ENCODE peak calls at places on chromosome 15, in five cellular contexts. V is heart right ventricle, L is right atrium auricular region, P is transverse colon, H is fibroblast of pulmonary artery. F is an unnamed sample.

GRCh38 chr15:90482124-90483011 is 47.4 kb upstream of the CRTC3 start:
- DNase-seq in H (peak), V (no peak), P (peak), L (no peak), F (peak)

GRCh38 chr15:48681274-48681840 is 35.8 kb upstream of the FBN1 start:
- DNase-seq in V (no peak), H (peak), L (no peak), P (no peak), F (no peak)

GRCh38 chr15:22258402-22259150 is 178.2 kb downstream of the OR4M2 start:
- DNase-seq in H (no peak), L (no peak), P (no peak), V (no peak), F (no peak)

GRCh38 chr15:71588746-71589145 is 221.6 kb upstream of the NR2E3 start:
- DNase-seq in P (no peak), H (peak), L (no peak), V (no peak), F (no peak)

GRCh38 chr15:39235084-39235795 is 345.6 kb upstream of the THBS1 start:
- DNase-seq in H (no peak), V (no peak), P (no peak), L (no peak), F (no peak)

GRCh38 chr15:45548753-45549520 is 26.4 kb upstream of the SLC30A4 start:
- DNase-seq in L (no peak), P (no peak), V (no peak), H (no peak), F (no peak)

GRCh38 chr15:69731581-69731980 is 279.0 kb downstream of the RPLP1 start:
- DNase-seq in V (no peak), P (no peak), L (no peak), H (no peak), F (no peak)

GRCh38 chr15:52106641-52107040 is 5.9 kb downstream of the BCL2L10 start:
- DNase-seq in V (no peak), H (no peak), P (no peak), L (no peak), F (no peak)

GRCh38 chr15:85149460-85150129 is 167.9 kb downstream of the PDE8A start:
- DNase-seq in P (no peak), V (no peak), H (no peak), L (no peak), F (no peak)

GRCh38 chr15:78048410-78048946 is 29.0 kb downstream of the TBC1D2B start:
- DNase-seq in L (no peak), P (no peak), H (no peak), V (no peak), F (no peak)

GRCh38 chr15:62219799-62220198 is 54.7 kb upstream of the C2CD4B start:
- DNase-seq in V (no peak), P (no peak), H (no peak), L (no peak), F (no peak)

GRCh38 chr15:99967841-99968371 is 234.7 kb upstream of the LYSMD4 start:
- DNase-seq in L (no peak), H (no peak), P (no peak), V (no peak), F (no peak)

GRCh38 chr15:29695486-29696167 is 126.6 kb downstream of the TJP1 start:
- DNase-seq in P (no peak), V (no peak), H (no peak), L (no peak), F (no peak)

GRCh38 chr15:29699791-29700190 is 122.5 kb downstream of the TJP1 start:
- DNase-seq in H (no peak), P (no peak), L (no peak), V (no peak), F (no peak)

GRCh38 chr15:29698030-29698701 is 124.1 kb downstream of the TJP1 start:
- DNase-seq in L (no peak), H (peak), P (no peak), V (no peak), F (no peak)

GRCh38 chr15:29700296-29700695 is 122.0 kb downstream of the TJP1 start:
- DNase-seq in P (no peak), L (no peak), H (no peak), V (no peak), F (no peak)

DNA sequence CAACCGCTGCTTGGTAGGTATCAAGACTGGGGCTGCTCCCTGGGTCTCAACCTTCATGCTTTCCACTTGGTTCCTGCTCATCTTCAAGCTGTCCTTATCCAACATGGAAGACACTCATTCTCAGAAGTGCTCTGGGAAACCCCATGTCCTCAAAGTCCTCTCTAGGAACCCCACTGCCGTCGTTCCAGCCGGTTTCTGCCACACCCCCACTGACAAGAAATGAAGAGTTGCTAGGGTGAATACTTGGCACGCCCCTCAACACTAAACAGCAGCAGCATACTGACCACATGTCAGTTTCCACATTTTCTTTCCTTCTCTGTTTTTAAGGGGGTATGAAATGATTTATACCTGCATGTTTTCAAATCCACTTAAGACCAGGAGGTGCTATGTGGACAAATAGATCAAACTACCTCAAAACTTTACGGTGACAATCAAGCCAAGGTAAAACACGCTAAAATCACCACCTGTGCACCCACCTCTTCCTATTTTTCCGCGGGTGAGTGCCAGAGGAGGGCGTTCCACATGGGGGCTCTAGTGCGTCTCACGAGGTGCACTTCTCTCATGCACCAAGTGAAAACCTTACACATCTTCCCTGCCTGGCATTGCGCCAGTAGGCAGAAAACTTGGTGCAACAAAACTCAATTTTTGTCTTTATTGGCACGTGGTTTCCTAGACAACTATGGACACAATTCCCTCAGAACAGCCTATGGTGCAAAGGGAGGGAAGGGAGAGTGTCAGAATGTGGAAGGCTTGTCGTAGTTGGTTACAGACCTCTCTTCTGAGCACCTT is 125.1 kb downstream of the TJP1 start:
- DNase-seq in V (no peak), H (no peak), P (no peak), L (no peak), F (no peak)
- TF ChIP-seq CTCF in V (no peak), H (no peak), P (no peak), L (no peak), F (no peak)

GRCh38 chr15:67495585-67495984 is 25.3 kb upstream of the C15orf61 start:
- DNase-seq in H (no peak), L (no peak), P (no peak), V (no peak), F (peak)
- TF ChIP-seq CTCF in H (no peak), L (no peak), P (no peak), V (no peak), F (no peak)

GRCh38 chr15:67244966-67245478 is 9.4 kb downstream of the AAGAB start:
- DNase-seq in L (no peak), P (no peak), V (no peak), H (peak), F (no peak)

GRCh38 chr15:67241132-67241855 is 13.2 kb downstream of the AAGAB start:
- DNase-seq in L (no peak), H (no peak), P (no peak), V (no peak), F (peak)

GRCh38 chr15:67242665-67243064 is 11.8 kb downstream of the AAGAB start:
- DNase-seq in P (no peak), L (no peak), V (no peak), H (peak), F (no peak)

DNA sequence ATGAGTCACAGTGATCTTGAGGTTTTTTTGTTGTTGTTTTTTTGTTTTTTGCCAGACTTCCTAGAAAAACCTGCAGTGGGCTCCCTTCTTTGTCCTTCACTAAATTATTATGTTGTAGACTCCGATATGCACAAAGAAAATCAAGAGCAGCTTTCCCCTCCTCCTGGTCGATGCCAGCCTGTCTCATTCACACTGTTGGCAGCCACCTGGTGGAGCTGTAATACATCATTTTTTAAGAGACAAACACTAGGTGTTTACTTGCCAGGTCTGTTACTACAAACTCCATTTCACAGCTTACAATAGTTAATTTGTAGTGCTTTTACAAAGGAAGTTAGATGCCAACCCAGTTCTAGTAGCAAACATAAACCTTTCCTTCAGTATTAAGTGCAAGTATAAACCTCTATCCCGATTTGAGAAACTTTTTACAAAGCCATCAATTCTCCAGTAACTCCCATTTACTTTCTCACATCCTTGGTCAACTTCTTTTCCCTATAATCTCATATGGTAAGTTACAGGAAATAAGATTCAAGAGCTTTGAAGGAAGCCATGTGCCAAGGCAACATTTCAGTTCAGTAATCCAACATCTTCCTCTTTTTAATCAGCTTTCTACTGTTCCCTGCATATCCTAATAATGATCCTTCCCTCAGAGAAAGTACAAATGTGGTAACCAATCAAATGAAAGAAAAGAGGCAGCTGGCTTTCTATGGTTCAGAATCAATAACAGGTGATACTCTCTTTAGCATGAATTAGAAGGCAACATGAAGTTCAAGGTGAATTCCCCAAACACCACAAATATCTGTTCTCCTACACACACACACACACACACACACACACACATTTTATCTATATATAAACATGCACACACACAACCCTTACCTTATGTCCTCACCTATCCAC is 14.0 kb downstream of the AAGAB start:
- DNase-seq in H (no peak), L (no peak), P (peak), V (no peak), F (no peak)
- TF ChIP-seq CTCF in H (peak), L (peak), P (peak), V (peak), F (peak)

GRCh38 chr15:65450556-65450955 is 27.8 kb upstream of the IGDCC4 start:
- DNase-seq in L (no peak), H (no peak), P (no peak), V (no peak), F (no peak)
- TF ChIP-seq CTCF in L (no peak), H (no peak), P (no peak), V (no peak), F (no peak)

GRCh38 chr15:63473999-63474809 is 30.2 kb upstream of the USP3 start:
- DNase-seq in P (peak), V (no peak), H (peak), L (no peak), F (no peak)
- TF ChIP-seq CTCF in P (peak), V (no peak), H (peak), L (no peak), F (no peak)

GRCh38 chr15:94230886-94231727 is at the start of gene MCTP2:
- DNase-seq in H (peak), V (peak), P (peak), L (peak), F (peak)
- TF ChIP-seq CTCF in H (no peak), V (no peak), P (no peak), L (no peak), F (no peak)

GRCh38 chr15:40809051-40809450 is 1.8 kb upstream of the DNAJC17 start:
- DNase-seq in V (no peak), L (no peak), P (no peak), H (no peak), F (peak)

GRCh38 chr15:40807888-40808194 is 568 bp upstream of the DNAJC17 start:
- DNase-seq in P (no peak), V (no peak), L (no peak), H (no peak), F (no peak)

GRCh38 chr15:40803688-40804087 is 3.2 kb upstream of the ZFYVE19 start:
- DNase-seq in P (no peak), V (no peak), L (no peak), H (no peak), F (no peak)

GRCh38 chr15:40806672-40807027 is 239 bp upstream of the ZFYVE19 start:
- DNase-seq in H (no peak), L (no peak), V (no peak), P (no peak), F (no peak)

DNA sequence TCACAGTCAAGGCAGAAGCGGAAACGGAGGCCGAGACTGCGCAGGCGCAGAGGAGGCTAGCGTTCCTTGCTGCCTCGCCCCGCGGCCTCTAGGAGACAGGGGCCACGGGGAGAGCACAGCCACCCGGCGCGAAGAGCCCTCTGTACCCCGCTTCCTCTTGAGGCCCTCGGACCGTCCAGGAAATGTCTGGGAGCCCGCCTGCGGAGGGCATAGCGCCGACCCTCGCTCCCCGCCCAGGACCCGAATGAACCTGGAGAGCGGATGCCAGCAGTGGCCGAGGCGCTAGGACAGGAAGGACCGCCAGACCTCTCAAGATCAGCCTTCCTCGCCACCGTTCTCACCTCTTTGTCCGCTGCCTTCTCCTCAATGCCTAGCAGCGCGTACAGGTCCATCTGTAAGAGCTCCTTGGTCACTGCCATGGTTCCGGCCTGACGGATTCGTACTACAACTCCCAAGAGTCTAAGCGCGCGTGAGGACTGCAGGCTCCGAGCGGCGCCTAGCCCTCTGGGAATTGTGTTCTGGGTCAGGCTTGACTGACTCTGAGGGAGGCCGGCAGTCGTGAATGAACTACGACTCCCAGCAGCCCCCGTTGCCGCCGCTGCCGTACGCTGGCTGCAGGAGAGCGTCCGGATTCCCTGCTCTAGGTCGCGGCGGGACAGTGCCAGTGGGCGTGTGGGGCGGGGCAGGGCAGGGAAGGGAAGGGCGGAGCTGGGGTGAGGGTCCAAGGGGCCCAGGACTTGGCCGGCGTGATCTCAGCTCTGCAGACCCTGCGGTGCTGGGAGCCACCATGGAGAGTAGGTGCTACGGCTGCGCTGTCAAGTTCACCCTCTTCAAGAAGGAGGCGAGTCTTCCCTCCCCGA is at the start of the genes DNAJC17 and ZFYVE19:
- DNase-seq in P (peak), H (peak), L (peak), V (peak), F (peak)
- TF ChIP-seq CTCF in P (peak), H (no peak), L (no peak), V (no peak), F (no peak)

GRCh38 chr15:59252137-59252536 is 45.5 kb downstream of the LDHAL6B start:
- DNase-seq in P (no peak), L (no peak), H (no peak), V (no peak), F (no peak)
- TF ChIP-seq CTCF in P (no peak), L (no peak), H (no peak), V (no peak), F (no peak)

DNA sequence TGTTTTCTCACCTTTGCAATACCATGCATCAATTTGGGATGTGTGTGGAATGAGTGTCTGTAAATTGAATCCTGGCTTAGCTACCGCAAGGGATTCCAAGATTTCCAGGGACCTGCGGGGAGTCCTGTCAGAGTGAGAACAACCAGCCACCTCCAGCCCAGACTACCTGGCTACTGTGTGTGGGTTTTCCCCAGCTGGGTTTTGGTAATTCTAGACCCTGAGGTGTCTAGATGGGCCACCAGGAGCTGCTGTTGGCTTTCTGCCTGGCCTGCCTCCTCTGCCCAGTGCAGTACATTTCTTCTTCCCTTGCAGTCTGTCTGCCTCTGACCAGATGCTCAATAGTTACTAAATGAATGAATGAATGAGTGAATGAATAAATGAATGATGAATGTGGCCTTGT is 32.5 kb upstream of the CORO2B start:
- DNase-seq in P (no peak), H (no peak), V (no peak), L (no peak), F (no peak)
- TF ChIP-seq CTCF in P (no peak), H (no peak), V (no peak), L (no peak), F (no peak)

DNA sequence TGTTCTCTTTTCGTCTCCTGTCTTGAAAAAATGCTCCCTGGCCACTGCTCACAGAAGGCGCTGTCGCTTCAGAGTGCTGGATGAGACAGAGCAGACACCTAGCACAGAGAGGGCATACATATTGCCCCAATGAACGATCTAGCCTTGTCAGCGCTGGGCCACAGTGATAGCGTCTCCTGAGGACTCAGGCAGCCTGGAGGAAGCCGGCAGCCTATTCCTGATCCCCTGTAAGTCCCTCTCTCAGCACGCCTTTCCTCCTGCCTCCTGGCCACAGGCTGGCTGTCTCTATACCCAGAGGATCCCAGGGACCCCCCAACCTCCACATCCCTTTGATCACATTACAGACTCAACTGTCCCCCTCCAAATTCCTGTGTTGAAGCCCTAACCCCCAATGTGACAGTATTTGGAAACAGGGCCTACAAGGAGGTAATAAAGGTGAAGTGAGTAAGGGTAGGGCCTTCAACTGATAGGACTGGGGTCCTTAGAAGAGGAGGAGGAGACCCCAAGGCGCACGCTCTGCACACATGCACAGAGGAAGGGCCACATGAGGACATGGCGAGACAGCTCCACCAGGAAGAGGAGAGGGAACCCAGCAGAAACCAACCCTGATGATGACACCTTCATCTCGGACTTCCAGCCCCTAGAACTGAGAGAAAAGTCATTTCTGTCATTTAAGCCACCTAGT is 7.5 kb downstream of the PLA2G4F start:
- DNase-seq in H (no peak), P (no peak), L (no peak), V (no peak), F (no peak)
- TF ChIP-seq CTCF in H (no peak), P (no peak), L (no peak), V (no peak), F (no peak)